ENCODE peak calls at places on chromosomes 5 and 9, in eight cellular contexts. D, O, J, U, N, A, F and S are unnamed samples.

GRCh38 chr9:91101598-91102168 is 260.0 kb downstream of the AUH start:
- DNase-seq in O (no peak), A (no peak), J (no peak), F (no peak), N (no peak), U (no peak), D (no peak), S (no peak)

GRCh38 chr5:160166069-160166972 is 47.1 kb upstream of the PWWP2A start:
- DNase-seq in J (no peak), A (no peak), F (no peak), U (no peak), N (no peak), O (no peak), D (no peak), S (no peak)

GRCh38 chr5:42235241-42235640 is 188.0 kb upstream of the GHR start:
- DNase-seq in O (no peak), U (no peak), J (no peak), F (no peak), A (no peak), N (no peak), D (no peak), S (no peak)

GRCh38 chr9:14433841-14434511 is 120.0 kb upstream of the NFIB start:
- DNase-seq in A (peak), N (peak), O (peak), U (no peak), D (peak), F (peak), J (peak), S (no peak)

GRCh38 chr5:172749881-172750608 is 20.9 kb downstream of the DUSP1 start:
- DNase-seq in O (peak), F (no peak), U (no peak), J (no peak), A (peak), N (no peak), D (no peak), S (no peak)

GRCh38 chr9:121282309-121283071 is 14.5 kb downstream of the GSN start:
- DNase-seq in J (peak), U (no peak), A (peak), D (peak), N (no peak), O (peak), F (no peak), S (no peak)

GRCh38 chr5:170132642-170133448 is 27.1 kb downstream of the FOXI1 start:
- DNase-seq in N (no peak), U (no peak), F (no peak), A (no peak), O (no peak), D (peak), J (no peak), S (no peak)

GRCh38 chr5:51466214-51466613 is 83.0 kb downstream of the ISL1 start:
- DNase-seq in F (no peak), J (no peak), O (no peak), A (no peak), N (no peak), U (no peak), D (no peak), S (no peak)

GRCh38 chr5:173953528-173954090 is 35.4 kb upstream of the C5orf47 start:
- DNase-seq in F (no peak), N (peak), J (no peak), D (peak), A (no peak), O (no peak), U (no peak), S (no peak)

GRCh38 chr9:89594811-89595550 is 9.8 kb upstream of the GADD45G start:
- DNase-seq in U (no peak), N (no peak), D (no peak), A (no peak), F (no peak), O (no peak), J (no peak), S (no peak)

GRCh38 chr5:83551826-83552225 is 80.3 kb downstream of the VCAN start:
- DNase-seq in O (no peak), N (no peak), U (no peak), F (no peak), D (peak), A (no peak), J (no peak), S (no peak)

GRCh38 chr5:93349613-93350012 is 231.4 kb downstream of the NR2F1-AS1 start:
- DNase-seq in O (no peak), N (no peak), U (no peak), A (no peak), D (peak), J (no peak), F (no peak), S (no peak)

GRCh38 chr5:6576861-6577501 is 55.9 kb downstream of the NSUN2 start:
- DNase-seq in D (peak), J (no peak), U (no peak), A (no peak), N (peak), F (peak), O (no peak), S (no peak)

GRCh38 chr5:172688735-172689572 is 47.9 kb downstream of the NEURL1B start:
- DNase-seq in U (no peak), F (no peak), D (peak), N (no peak), J (peak), A (no peak), O (peak), S (peak)

GRCh38 chr5:4480528-4481404 is 659.4 kb upstream of the ADAMTS16 start:
- DNase-seq in D (no peak), J (no peak), F (no peak), U (no peak), O (no peak), N (no peak), A (no peak), S (no peak)

GRCh38 chr5:71482132-71482531 is 26.7 kb downstream of the BDP1 start:
- DNase-seq in A (no peak), N (peak), U (no peak), J (no peak), F (peak), O (no peak), D (peak), S (no peak)

GRCh38 chr9:37994639-37995347 is 74.2 kb downstream of the SHB start:
- DNase-seq in A (peak), N (no peak), F (no peak), D (peak), J (peak), O (peak), U (no peak), S (peak)

GRCh38 chr9:109466623-109467590 is 31.2 kb downstream of the PTPN3 start:
- DNase-seq in J (no peak), D (peak), F (no peak), O (no peak), U (no peak), N (no peak), A (no peak), S (no peak)

GRCh38 chr5:28523887-28524637 is 1485.7 kb upstream of the CDH9 start:
- DNase-seq in J (no peak), N (no peak), O (no peak), D (peak), U (no peak), F (no peak), A (no peak), S (no peak)

GRCh38 chr5:1793301-1793740 is 6.3 kb downstream of the MRPL36 start:
- DNase-seq in D (peak), J (no peak), N (no peak), U (no peak), A (no peak), F (no peak), O (no peak), S (no peak)

GRCh38 chr9:81819859-81820546 is 108.2 kb upstream of the SPATA31D4 start:
- DNase-seq in J (no peak), O (no peak), U (no peak), D (peak), N (no peak), F (no peak), A (no peak), S (peak)

GRCh38 chr5:313806-314376 is 7.6 kb upstream of the AHRR start:
- DNase-seq in U (no peak), J (no peak), A (no peak), F (no peak), N (no peak), O (no peak), D (no peak), S (no peak)

GRCh38 chr9:68933434-68934318 is 80.2 kb downstream of the PRKACG start:
- DNase-seq in N (no peak), F (no peak), J (no peak), O (no peak), U (no peak), A (no peak), D (no peak), S (no peak)

GRCh38 chr9:130088056-130088455 is 34.4 kb downstream of the GPR107 start:
- DNase-seq in A (no peak), D (no peak), O (no peak), U (no peak), J (no peak), N (no peak), F (no peak), S (no peak)

DNA sequence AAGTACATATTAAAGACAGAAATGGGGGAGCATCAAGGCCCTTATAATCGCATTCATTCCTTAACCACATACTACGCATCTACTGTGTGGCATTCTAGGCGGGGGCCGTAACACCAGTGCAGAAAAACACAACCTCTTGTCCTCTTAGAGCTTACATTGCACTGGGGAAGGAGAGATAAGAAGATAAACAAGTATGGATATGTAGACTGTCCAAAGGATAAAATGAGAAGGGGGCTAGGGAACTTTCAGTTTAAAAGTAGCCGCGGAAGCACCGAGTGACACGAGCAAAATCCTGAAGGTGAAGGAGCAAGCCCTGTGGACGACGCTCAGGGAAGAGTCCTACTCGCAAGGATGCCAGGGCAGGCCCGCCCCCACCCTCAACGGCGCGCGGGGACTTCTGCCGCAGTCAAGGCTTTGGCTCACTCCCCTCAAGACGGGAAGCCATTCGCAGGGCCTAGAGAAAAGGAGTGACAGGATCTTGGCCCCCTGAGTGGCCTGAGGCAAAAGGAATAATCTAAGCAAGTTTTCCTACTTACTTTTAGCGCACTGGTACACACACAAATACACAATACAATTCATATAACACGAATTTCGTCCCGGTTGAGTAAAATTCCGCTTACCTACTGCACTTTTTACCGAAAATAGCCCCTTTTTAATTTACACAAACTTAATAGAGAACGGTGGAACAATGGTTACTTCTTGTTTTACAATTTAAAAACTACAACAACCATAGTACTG is 1.3 kb upstream of the NIPBL start:
- DNase-seq in A (peak), O (peak), U (no peak), N (peak), F (no peak), D (peak), J (peak), S (peak)
- TF ChIP-seq POLR2A in A (no peak), O (no peak), U (no peak), N (no peak), F (no peak), D (no peak), J (no peak), S (no peak)

GRCh38 chr9:27573699-27574265 is 501 bp upstream of the C9orf72 start:
- DNase-seq in O (peak), A (peak), U (peak), D (peak), N (peak), J (peak), F (peak), S (peak)
- TF ChIP-seq POLR2A in O (peak), A (peak), U (peak), D (no peak), N (peak), J (peak), F (no peak), S (peak)

DNA sequence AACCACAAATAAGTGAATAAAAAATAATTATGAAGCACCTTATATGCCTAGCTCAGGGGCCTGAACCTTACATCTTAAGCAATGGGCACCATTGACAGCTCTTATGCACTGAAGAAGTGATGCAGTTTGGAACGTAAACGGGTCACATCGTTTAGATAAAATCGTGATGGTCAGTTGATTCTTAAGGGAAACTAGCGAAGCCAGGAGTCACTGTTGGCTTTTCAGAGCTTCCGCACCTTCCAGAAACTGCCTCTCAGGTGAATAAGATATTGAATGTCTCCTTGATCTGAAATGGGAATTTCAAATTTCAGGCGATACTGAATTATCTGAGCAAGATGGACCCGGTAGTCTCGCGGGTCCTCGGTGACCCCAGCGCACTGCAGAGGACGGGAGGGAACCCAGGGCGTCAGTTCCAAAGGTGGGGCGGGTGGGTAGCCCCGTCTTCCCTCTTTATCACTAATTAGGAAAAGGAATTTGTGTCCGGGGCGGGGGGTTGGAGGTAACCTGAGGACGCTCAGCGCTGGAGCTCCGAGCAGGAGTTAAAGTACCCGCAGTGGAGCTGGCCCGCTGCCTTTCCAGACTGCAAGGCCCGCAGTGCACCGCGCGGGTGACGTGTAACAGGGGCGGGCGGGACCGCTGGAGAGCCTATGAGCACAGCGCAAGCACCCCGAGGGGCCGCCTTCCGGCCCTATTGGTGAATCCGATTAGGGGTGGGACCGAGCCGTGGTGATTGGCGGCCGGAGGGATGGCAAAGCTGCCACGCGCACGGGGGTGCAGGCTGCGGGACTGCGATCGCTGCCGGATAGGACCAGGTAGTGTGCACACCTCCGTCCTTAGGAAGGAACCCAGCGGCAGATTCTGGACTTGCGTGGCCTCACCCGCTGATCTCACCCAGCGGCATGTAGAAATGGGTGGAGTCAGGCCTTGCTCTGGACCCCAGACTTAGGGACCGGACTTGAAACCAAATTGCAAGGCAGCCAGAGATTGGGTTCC is 19.7 kb upstream of the GARNL3 start:
- DNase-seq in D (peak), U (peak), N (peak), A (peak), J (peak), F (peak), O (peak), S (peak)
- TF ChIP-seq POLR2A in D (peak), U (peak), N (no peak), A (peak), J (peak), F (peak), O (peak), S (peak)

GRCh38 chr9:35115680-35116538 is at the start of gene ATOSB:
- DNase-seq in J (peak), F (peak), A (peak), O (peak), D (peak), N (peak), U (peak), S (peak)
- TF ChIP-seq POLR2A in J (peak), F (peak), A (peak), O (peak), D (no peak), N (no peak), U (peak), S (peak)

GRCh38 chr5:68114641-68115040 is 100.9 kb upstream of the PIK3R1 start:
- DNase-seq in O (no peak), U (no peak), D (peak), F (no peak), N (no peak), A (no peak), J (no peak), S (no peak)

GRCh38 chr5:68110894-68111293 is 104.7 kb upstream of the PIK3R1 start:
- DNase-seq in N (no peak), A (no peak), J (no peak), D (no peak), F (no peak), O (no peak), U (no peak), S (no peak)

GRCh38 chr5:68110264-68110663 is 105.3 kb upstream of the PIK3R1 start:
- DNase-seq in O (no peak), U (no peak), D (no peak), N (no peak), F (no peak), A (no peak), J (no peak), S (no peak)

GRCh38 chr5:68115584-68115983 is 100.0 kb upstream of the PIK3R1 start:
- DNase-seq in O (no peak), A (no peak), D (no peak), U (no peak), J (no peak), N (no peak), F (no peak), S (no peak)

DNA sequence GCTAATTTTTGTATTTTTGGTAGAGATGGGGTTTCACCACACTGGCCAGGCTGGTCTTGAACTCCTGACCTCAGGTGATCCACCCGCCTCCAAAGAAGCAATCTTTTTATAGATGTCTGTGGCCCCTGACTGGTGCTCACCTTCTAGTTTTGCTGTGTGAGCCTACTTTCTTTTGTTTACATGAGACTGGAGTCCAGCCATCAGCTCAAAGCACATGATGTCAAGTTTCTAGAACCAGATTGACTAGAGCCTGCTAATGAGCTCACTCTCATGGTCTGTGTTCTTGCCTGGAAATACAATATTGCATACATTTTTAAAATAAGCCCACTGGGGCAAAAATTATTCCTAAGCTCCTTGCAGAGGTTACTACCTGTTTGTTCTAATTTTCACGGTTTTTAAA is 102.9 kb upstream of the PIK3R1 start:
- DNase-seq in F (no peak), D (no peak), A (no peak), U (no peak), J (no peak), O (no peak), N (no peak), S (no peak)
- TF ChIP-seq POLR2A in F (no peak), D (no peak), A (no peak), U (no peak), J (no peak), O (no peak), N (no peak), S (no peak)

GRCh38 chr9:124415102-124415851 is at the start of gene PSMB7:
- DNase-seq in O (peak), N (peak), U (peak), A (peak), J (peak), D (peak), F (peak), S (peak)
- TF ChIP-seq POLR2A in O (peak), N (peak), U (peak), A (peak), J (peak), D (peak), F (peak), S (peak)

DNA sequence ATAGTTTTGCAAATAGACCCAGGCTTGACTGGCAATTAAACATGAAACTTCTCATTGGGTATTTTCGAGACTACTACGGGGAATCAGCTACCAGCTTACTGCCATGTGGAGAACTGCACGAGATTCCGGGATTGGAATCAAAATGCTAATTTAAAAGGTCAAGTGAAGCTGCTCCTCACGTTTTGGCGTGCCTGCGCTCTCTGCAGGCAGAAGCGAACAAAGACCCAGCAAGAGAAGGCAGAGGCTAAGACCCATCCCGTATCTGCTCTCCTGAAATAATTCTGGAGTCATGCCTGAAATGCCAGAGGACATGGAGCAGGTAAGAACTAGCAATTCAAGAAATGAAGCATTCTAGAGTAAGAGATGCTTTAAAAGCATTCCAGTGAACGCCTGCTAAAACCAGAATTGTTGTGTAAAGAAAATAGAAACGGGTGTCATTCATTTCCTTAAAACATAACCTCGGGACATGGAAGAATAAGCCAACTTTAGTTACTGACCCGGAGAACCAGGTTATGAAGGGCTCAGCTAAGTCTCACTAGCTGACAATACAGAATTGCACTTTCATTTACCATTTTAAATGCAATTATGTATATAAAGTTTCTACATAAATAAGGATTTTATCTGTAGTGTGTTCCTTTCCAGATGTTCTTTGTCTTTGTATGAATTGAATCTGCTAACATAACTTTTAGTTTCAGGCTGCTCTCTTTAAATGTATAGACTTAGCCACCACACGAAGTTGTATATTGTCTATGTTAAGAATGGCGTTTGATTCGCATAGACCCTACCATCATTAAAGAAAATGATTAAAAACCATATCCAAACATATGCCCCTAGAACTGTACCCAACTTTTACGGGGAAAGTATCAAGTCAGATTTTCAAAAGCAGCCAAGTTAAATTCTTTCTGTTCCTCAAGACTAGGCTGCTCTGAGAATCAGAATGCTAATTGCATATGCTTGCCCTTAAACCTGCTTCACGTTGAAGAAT is 2.0 kb upstream of the MAT2B start:
- DNase-seq in O (peak), N (peak), U (no peak), J (peak), D (peak), F (peak), A (peak), S (peak)
- TF ChIP-seq POLR2A in O (peak), N (peak), U (peak), J (peak), D (no peak), F (peak), A (peak), S (peak)